ENCODE peak calls at places on chromosome 17, in nine cellular contexts. F, L, Q, E, O, Z, T, X and C are unnamed samples.

GRCh38 chr17:17041018-17041521 is 1.2 kb upstream of the MPRIP start:
- DNase-seq in F (no peak), L (peak), O (no peak), E (no peak), T (peak), X (no peak), Q (no peak), Z (no peak), C (no peak)

GRCh38 chr17:62614142-62614541 is 13.3 kb upstream of the MRC2 start:
- DNase-seq in L (no peak), Q (no peak), X (no peak), E (no peak), T (peak), Z (no peak), F (no peak), O (no peak), C (no peak)

GRCh38 chr17:55582910-55583309 is 71.7 kb upstream of the SMIM36 start:
- DNase-seq in Q (no peak), F (no peak), E (no peak), X (no peak), Z (no peak), T (no peak), O (no peak), L (no peak), C (no peak)

GRCh38 chr17:8133941-8134340 is 10.0 kb upstream of the HES7 start:
- DNase-seq in Z (no peak), E (no peak), F (no peak), T (no peak), Q (no peak), X (no peak), O (no peak), L (no peak), C (no peak)

GRCh38 chr17:66446419-66446818 is 144.0 kb downstream of the PRKCA start:
- DNase-seq in E (no peak), T (no peak), X (no peak), O (no peak), Z (no peak), F (no peak), L (no peak), Q (no peak), C (no peak)

GRCh38 chr17:50270430-50271172 is 3.7 kb upstream of the TMEM92 start:
- DNase-seq in X (peak), T (peak), O (no peak), F (no peak), L (peak), Z (no peak), E (peak), Q (peak), C (peak)

GRCh38 chr17:44599298-44600175 is 42.3 kb downstream of the FZD2 start:
- DNase-seq in E (peak), T (no peak), L (no peak), F (no peak), X (peak), Q (peak), Z (peak), O (no peak), C (peak)

GRCh38 chr17:50150354-50151040 is at the start of gene PPP1R9B:
- DNase-seq in O (no peak), X (no peak), L (no peak), Z (no peak), T (no peak), E (no peak), F (no peak), Q (no peak), C (no peak)

GRCh38 chr17:29113334-29113733 is 66.9 kb downstream of the MYO18A start:
- DNase-seq in E (no peak), X (no peak), O (no peak), F (no peak), L (no peak), Z (no peak), T (no peak), Q (no peak), C (no peak)

GRCh38 chr17:44988256-44988942 is 20.3 kb upstream of the C1QL1 start:
- DNase-seq in L (no peak), T (no peak), Q (no peak), Z (no peak), O (no peak), F (no peak), X (no peak), E (no peak), C (no peak)

GRCh38 chr17:31820691-31821435 is 38.2 kb downstream of the COPRS start:
- DNase-seq in F (no peak), E (no peak), L (no peak), Q (no peak), Z (no peak), O (no peak), X (no peak), T (no peak), C (no peak)

GRCh38 chr17:61088556-61088955 is 311.1 kb upstream of the TBX2 start:
- DNase-seq in E (no peak), X (no peak), T (no peak), O (no peak), Z (no peak), L (no peak), F (no peak), Q (no peak), C (no peak)

GRCh38 chr17:76567634-76568432 is 17.8 kb downstream of the ST6GALNAC2 start:
- DNase-seq in Z (no peak), E (peak), O (no peak), X (no peak), Q (no peak), L (no peak), F (no peak), T (no peak), C (no peak)
- TF ChIP-seq POLR2A in Z (no peak), E (no peak), O (peak), X (no peak), Q (no peak), L (no peak), F (no peak), T (no peak), C (no peak)

GRCh38 chr17:58369214-58370031 is 17.4 kb upstream of the SUPT4H1 start:
- DNase-seq in O (no peak), E (no peak), Q (no peak), L (no peak), T (no peak), Z (no peak), F (no peak), X (no peak), C (no peak)
- TF ChIP-seq POLR2A in O (peak), E (no peak), Q (no peak), L (no peak), T (no peak), Z (no peak), F (no peak), X (no peak), C (no peak)

DNA sequence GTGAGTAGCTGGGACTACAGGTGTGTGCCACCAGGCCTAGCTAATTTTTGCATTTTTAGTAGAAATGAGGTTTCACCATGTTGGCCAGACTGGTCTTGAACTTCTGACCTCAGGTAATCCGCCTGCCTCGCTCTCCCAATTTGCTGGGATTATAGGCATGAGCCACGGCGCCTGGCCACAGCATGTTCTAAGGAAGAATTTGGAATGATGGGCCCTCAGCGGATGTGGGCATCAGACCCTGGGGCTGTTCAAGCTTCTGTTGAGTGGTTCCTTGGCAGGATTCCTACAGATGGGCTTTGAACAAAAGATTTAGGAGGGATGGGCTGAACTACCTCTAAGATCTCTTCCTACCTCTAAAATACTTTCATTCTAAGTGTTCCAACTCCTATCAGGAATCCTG is 4.1 kb downstream of the PRPSAP2 start:
- DNase-seq in L (no peak), F (no peak), T (peak), O (no peak), X (no peak), Q (no peak), Z (no peak), E (no peak), C (no peak)
- TF ChIP-seq POLR2A in L (no peak), F (no peak), T (no peak), O (no peak), X (no peak), Q (no peak), Z (no peak), E (no peak), C (no peak)

GRCh38 chr17:80147035-80147939 is at the start of gene EIF4A3:
- DNase-seq in E (peak), O (peak), Q (peak), Z (peak), L (peak), X (peak), T (peak), F (peak), C (peak)
- TF ChIP-seq POLR2A in E (no peak), O (peak), Q (peak), Z (peak), L (peak), X (peak), T (no peak), F (peak), C (peak)

GRCh38 chr17:75757086-75757681 is 7.8 kb downstream of the GALK1 start:
- DNase-seq in O (no peak), Z (no peak), L (no peak), E (no peak), Q (no peak), T (no peak), F (no peak), X (no peak), C (no peak)
- TF ChIP-seq POLR2A in O (no peak), Z (no peak), L (no peak), E (no peak), Q (no peak), T (no peak), F (no peak), X (no peak), C (no peak)